ENCODE peak calls at places on chromosomes 7 and 10, in eight cellular contexts. N is stomach, Y is breast epithelium, M is sigmoid colon, F is GM12891, A is spleen, P is HCT116, J is K562. Q is an unnamed sample.

GRCh38 chr10:974038-974784 is 14.0 kb upstream of the GTPBP4 start:
- DNase-seq in F (no peak), A (no peak), P (no peak), J (no peak), Y (no peak), N (peak), M (no peak), Q (no peak)

GRCh38 chr7:91345449-91345848 is 81.2 kb downstream of the FZD1 start:
- DNase-seq in F (no peak), N (no peak), P (no peak), M (no peak), J (no peak), Y (no peak), A (no peak), Q (no peak)

GRCh38 chr10:96642973-96643372 is 56.2 kb upstream of the TM9SF3 start:
- DNase-seq in N (peak), Y (no peak), A (peak), M (peak), J (peak), P (peak), F (no peak), Q (no peak)

GRCh38 chr7:6637544-6638229 is 569 bp downstream of the ZNF316 start:
- DNase-seq in J (peak), M (no peak), N (no peak), F (peak), Y (no peak), P (no peak), A (peak), Q (peak)

GRCh38 chr7:7830122-7830878 is 111.9 kb upstream of the RPA3 start:
- DNase-seq in J (no peak), P (no peak), N (peak), A (no peak), F (no peak), M (no peak), Y (no peak), Q (no peak)

GRCh38 chr10:126158537-126158936 is 229.7 kb downstream of the ADAM12 start:
- DNase-seq in P (no peak), Y (no peak), J (no peak), N (no peak), M (no peak), F (no peak), A (no peak), Q (no peak)

GRCh38 chr10:109891105-109891504 is 32.2 kb downstream of the XPNPEP1 start:
- DNase-seq in A (no peak), F (no peak), J (no peak), N (no peak), Y (no peak), M (no peak), P (no peak), Q (no peak)

GRCh38 chr10:114307731-114308130 is 68.7 kb downstream of the VWA2 start:
- DNase-seq in M (peak), A (peak), F (no peak), N (no peak), P (no peak), Y (no peak), J (no peak), Q (no peak)

GRCh38 chr7:27171636-27172387 is 2.3 kb downstream of the HOXA10 start:
- DNase-seq in A (peak), M (peak), J (no peak), N (no peak), F (no peak), P (no peak), Y (peak), Q (no peak)

GRCh38 chr10:119424591-119424975 is 117.9 kb downstream of the RGS10 start:
- DNase-seq in M (no peak), Y (no peak), F (no peak), N (no peak), A (no peak), P (no peak), J (no peak), Q (no peak)

GRCh38 chr7:47550788-47551470 is 31.0 kb downstream of the TNS3 start:
- DNase-seq in J (no peak), Y (no peak), P (no peak), N (no peak), M (no peak), F (no peak), A (peak), Q (no peak)

GRCh38 chr7:47549916-47550315 is 32.0 kb downstream of the TNS3 start:
- DNase-seq in Y (no peak), J (no peak), N (no peak), F (no peak), M (no peak), P (no peak), A (peak), Q (no peak)

GRCh38 chr7:47553309-47553708 is 28.6 kb downstream of the TNS3 start:
- DNase-seq in N (no peak), M (no peak), J (no peak), P (no peak), A (no peak), Y (no peak), F (no peak), Q (no peak)

GRCh38 chr7:47552631-47553030 is 29.3 kb downstream of the TNS3 start:
- DNase-seq in M (no peak), P (no peak), J (no peak), A (no peak), N (peak), F (peak), Y (no peak), Q (no peak)

DNA sequence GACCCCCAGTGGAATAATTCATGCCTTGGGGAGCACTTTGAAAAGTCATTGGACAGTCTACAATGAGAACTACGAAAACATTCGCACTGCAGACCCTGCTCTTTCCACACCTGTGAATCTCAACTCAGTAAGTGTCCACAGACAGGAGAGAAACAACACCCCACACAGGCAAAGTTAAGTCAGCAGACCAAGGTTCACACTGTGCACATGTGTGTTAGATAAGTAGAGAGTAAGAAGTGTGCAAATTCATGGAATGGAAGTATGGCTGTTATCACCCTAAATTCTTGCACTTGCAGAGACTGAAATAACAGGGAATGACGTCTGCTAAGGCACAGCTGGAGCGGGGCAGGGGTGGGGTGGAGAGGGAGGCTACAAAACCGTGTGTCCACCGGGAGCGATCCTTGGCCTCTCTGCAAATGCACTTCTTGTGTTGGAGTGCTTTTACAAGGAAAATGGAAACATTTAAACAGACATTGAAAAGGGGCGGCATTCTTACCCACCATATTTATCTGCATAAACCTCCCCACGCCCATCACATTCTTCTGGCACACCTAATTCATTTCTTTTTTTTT is 30.3 kb downstream of the TNS3 start:
- DNase-seq in F (no peak), A (peak), J (no peak), N (no peak), M (no peak), P (no peak), Y (no peak), Q (no peak)
- TF ChIP-seq POLR2AphosphoS5 in F (no peak), A (no peak), J (no peak), N (no peak), M (no peak), P (no peak), Y (no peak), Q (no peak)

GRCh38 chr10:132400041-132400546 is 3.1 kb downstream of the PWWP2B start:
- DNase-seq in F (no peak), P (no peak), N (no peak), Y (no peak), A (peak), J (no peak), M (peak), Q (no peak)

GRCh38 chr10:132400547-132401151 is 3.6 kb downstream of the PWWP2B start:
- DNase-seq in A (peak), M (peak), P (no peak), N (no peak), Y (no peak), J (no peak), F (no peak), Q (no peak)

GRCh38 chr10:132403511-132404168 is 6.6 kb downstream of the PWWP2B start:
- DNase-seq in P (no peak), Y (no peak), F (no peak), J (no peak), M (no peak), N (peak), A (peak), Q (no peak)

GRCh38 chr10:132402781-132403241 is 5.8 kb downstream of the PWWP2B start:
- DNase-seq in F (no peak), A (peak), M (peak), Y (no peak), P (no peak), N (peak), J (no peak), Q (no peak)

DNA sequence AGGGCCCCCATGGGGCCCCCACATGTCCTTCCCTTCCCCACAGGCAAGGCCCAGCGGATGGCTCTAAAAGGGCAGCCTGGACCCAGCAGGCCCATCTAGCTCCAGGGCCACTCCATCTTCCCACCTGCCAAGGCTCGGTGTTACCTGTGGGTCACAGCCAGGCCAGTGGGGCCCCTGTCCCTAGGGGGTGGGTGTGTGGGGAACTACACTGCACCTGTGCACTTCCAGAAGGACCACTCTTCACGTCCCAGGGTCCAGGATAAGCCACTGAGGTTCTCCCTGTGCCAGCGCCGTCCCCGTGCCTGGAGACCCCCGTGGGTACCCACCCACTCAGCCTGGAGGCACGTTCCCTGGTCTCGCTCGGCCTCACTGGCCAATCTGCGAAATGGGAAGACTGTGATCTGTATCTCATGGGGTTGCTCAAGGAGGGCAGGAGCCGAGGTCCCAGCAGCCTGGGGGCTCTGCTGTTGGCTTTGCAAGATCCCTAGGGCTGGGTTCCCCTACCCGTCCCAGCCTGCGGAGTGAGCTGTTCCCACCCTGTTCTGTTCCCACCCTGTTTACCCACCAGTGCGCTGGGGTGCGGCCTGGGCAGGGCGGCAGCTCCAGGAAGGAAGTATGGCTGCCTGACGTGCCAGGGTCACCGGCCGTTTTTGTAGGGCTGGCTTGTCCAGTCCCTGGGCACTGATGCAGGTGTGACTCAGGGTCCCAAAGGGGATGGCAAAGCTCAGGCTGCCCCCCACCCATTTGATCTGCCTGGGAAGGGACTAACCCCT is 4.6 kb downstream of the PWWP2B start:
- DNase-seq in J (no peak), A (peak), Y (no peak), F (no peak), P (no peak), N (peak), M (peak), Q (no peak)
- TF ChIP-seq POLR2A in J (no peak), A (no peak), Y (no peak), F (no peak), P (no peak), N (no peak), M (no peak), Q (no peak)

GRCh38 chr7:42315631-42316030 is 78.6 kb upstream of the GLI3 start:
- DNase-seq in P (no peak), F (no peak), N (no peak), J (no peak), Y (no peak), M (no peak), A (no peak), Q (no peak)

GRCh38 chr7:42311195-42311594 is 74.2 kb upstream of the GLI3 start:
- DNase-seq in A (no peak), F (no peak), M (no peak), N (no peak), P (no peak), Y (no peak), J (no peak), Q (no peak)

GRCh38 chr7:42319631-42320030 is 82.6 kb upstream of the GLI3 start:
- DNase-seq in A (no peak), F (no peak), N (no peak), Y (no peak), M (no peak), P (no peak), J (no peak), Q (no peak)

GRCh38 chr7:42315096-42315495 is 78.1 kb upstream of the GLI3 start:
- DNase-seq in A (no peak), N (no peak), P (no peak), F (no peak), J (no peak), Y (no peak), M (no peak), Q (no peak)

GRCh38 chr7:42314696-42315095 is 77.7 kb upstream of the GLI3 start:
- DNase-seq in M (no peak), P (no peak), J (no peak), N (no peak), Y (no peak), F (no peak), A (no peak), Q (no peak)
- TF ChIP-seq POLR2AphosphoS5 in M (no peak), P (no peak), J (no peak), N (no peak), Y (no peak), F (no peak), A (no peak), Q (no peak)

GRCh38 chr7:24756989-24757798 is at the start of gene GSDME:
- DNase-seq in F (peak), A (peak), Y (no peak), M (peak), P (no peak), J (peak), N (peak), Q (peak)
- TF ChIP-seq POLR2A in F (no peak), A (no peak), Y (no peak), M (no peak), P (peak), J (no peak), N (no peak), Q (peak)

GRCh38 chr7:75881436-75882095 is 2.7 kb downstream of the RHBDD2 start:
- DNase-seq in P (no peak), A (no peak), M (no peak), F (no peak), Y (no peak), N (no peak), J (peak), Q (no peak)

GRCh38 chr7:75878769-75879596 is at the start of gene RHBDD2:
- DNase-seq in Y (peak), P (peak), A (peak), N (peak), M (peak), F (peak), J (peak), Q (peak)

GRCh38 chr7:75880242-75880641 is 1.4 kb downstream of the RHBDD2 start:
- DNase-seq in M (no peak), A (no peak), Y (no peak), J (no peak), F (no peak), P (no peak), N (no peak), Q (no peak)

GRCh38 chr7:75878312-75878768 is 494 bp upstream of the RHBDD2 start:
- DNase-seq in J (peak), F (no peak), M (no peak), P (no peak), A (no peak), N (no peak), Y (no peak), Q (no peak)

GRCh38 chr7:75879771-75880184 is 944 bp downstream of the RHBDD2 start:
- DNase-seq in J (no peak), F (no peak), A (no peak), M (no peak), Y (no peak), N (no peak), P (no peak), Q (no peak)
- TF ChIP-seq POLR2AphosphoS5 in J (no peak), F (no peak), A (no peak), M (no peak), Y (no peak), N (no peak), P (no peak), Q (no peak)

GRCh38 chr7:44802418-44803025 is 6.0 kb downstream of the PPIA start:
- DNase-seq in Y (no peak), F (no peak), M (no peak), P (no peak), N (no peak), J (no peak), A (no peak), Q (no peak)
- TF ChIP-seq POLR2A in Y (no peak), F (peak), M (no peak), P (no peak), N (no peak), J (peak), A (no peak), Q (peak)

GRCh38 chr7:69860486-69860885 is 262.2 kb downstream of the AUTS2 start:
- DNase-seq in F (no peak), A (no peak), Y (no peak), M (no peak), P (no peak), N (no peak), J (no peak), Q (no peak)
- TF ChIP-seq POLR2AphosphoS5 in F (no peak), A (no peak), Y (no peak), M (no peak), P (no peak), N (no peak), J (no peak), Q (no peak)

DNA sequence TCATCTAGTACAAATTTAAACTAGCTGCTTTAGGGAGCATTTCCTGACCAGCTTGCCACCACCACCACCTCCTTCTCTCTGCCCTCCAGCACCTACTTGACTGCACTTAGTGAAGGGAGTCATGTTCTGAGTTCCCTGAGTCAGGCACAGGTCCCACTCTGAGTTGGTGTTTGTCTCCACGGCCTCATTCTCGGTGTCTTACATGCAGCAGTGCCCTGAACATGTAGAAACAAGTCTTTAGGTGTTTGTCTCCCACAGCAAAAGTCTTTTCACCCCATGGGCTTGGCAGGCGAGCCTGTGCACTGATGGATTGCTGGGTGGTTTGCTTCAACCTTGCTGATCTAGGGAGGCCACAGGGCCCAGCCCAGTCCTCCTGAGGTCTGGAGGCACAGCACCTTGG is 16.9 kb downstream of the TSPAN14 start:
- DNase-seq in M (no peak), J (no peak), N (no peak), Y (no peak), A (no peak), F (no peak), P (no peak), Q (no peak)
- TF ChIP-seq POLR2A in M (no peak), J (no peak), N (no peak), Y (no peak), A (no peak), F (no peak), P (no peak), Q (no peak)

Q was measured in GM12892.